ENCODE peak calls at places on chromosomes 12 and 14, in four cellular contexts. Y is A549, B is GM12878, C is HepG2. O is an unnamed sample.

GRCh38 chr14:64503184-64503433 is 529 bp downstream of the ZBTB25 start:
- DNase-seq in B (no peak), C (no peak), Y (no peak), O (no peak)

GRCh38 chr12:131287938-131288797 is 334.5 kb downstream of the ADGRD1 start:
- DNase-seq in Y (no peak), B (no peak), C (no peak), O (no peak)

GRCh38 chr12:50398931-50399330 is 1.8 kb upstream of the LARP4 start:
- DNase-seq in B (no peak), Y (no peak), C (no peak), O (no peak)

GRCh38 chr12:27965966-27966365 is 6.6 kb downstream of the PTHLH start:
- DNase-seq in B (no peak), C (no peak), Y (no peak), O (no peak)

GRCh38 chr12:108620236-108620879 is 13.3 kb downstream of the SELPLG start:
- DNase-seq in Y (no peak), C (peak; percentile 71), B (no peak), O (no peak)

GRCh38 chr12:75315518-75315917 is 14.6 kb downstream of the CAPS2 start:
- DNase-seq in C (no peak), Y (no peak), B (no peak), O (no peak)

GRCh38 chr14:29216774-29217232 is 450.2 kb downstream of the FOXG1 start:
- DNase-seq in Y (no peak), C (no peak), B (no peak), O (no peak)

GRCh38 chr12:97575792-97576191 is 113.2 kb downstream of the RMST start:
- DNase-seq in C (peak; percentile 43), Y (no peak), B (no peak), O (no peak)

GRCh38 chr14:74456684-74457083 is 30.7 kb upstream of the SYNDIG1L start:
- DNase-seq in C (no peak), Y (no peak), B (no peak), O (no peak)

GRCh38 chr12:11071414-11071813 is 9.3 kb upstream of the TAS2R46 start:
- DNase-seq in B (no peak), C (peak; percentile 64), Y (no peak), O (no peak)

GRCh38 chr14:77880056-77880455 is 80.1 kb downstream of the ADCK1 start:
- DNase-seq in Y (no peak), B (no peak), C (no peak), O (no peak)

GRCh38 chr14:77485256-77485655 is 13.4 kb downstream of the ISM2 start:
- DNase-seq in Y (no peak), B (no peak), C (no peak), O (no peak)

GRCh38 chr14:26138764-26139445 is 458.9 kb downstream of the NOVA1 start:
- DNase-seq in C (no peak), Y (no peak), B (no peak), O (no peak)

GRCh38 chr14:36506732-36507614 is 13.1 kb downstream of the NKX2-1 start:
- DNase-seq in C (no peak), B (no peak), Y (no peak), O (no peak)

GRCh38 chr12:91264178-91264577 is 81.6 kb upstream of the DCN start:
- DNase-seq in Y (no peak), B (no peak), C (no peak), O (no peak)

GRCh38 chr12:124898200-124898950 is 16.1 kb downstream of the UBC start:
- DNase-seq in B (no peak), C (peak; percentile 63), Y (peak; percentile 90), O (peak; percentile 50)

GRCh38 chr14:71415404-71415690 is 508.1 kb downstream of the PCNX1 start:
- DNase-seq in Y (no peak), B (no peak), C (no peak), O (no peak)

GRCh38 chr12:25500651-25501050 is 52.4 kb downstream of the LMNTD1 start:
- DNase-seq in C (no peak), Y (no peak), B (no peak), O (no peak)

GRCh38 chr12:7588703-7589329 is 76.9 kb downstream of the APOBEC1 start:
- DNase-seq in C (peak; percentile 69), Y (peak; percentile 56), B (peak; percentile 25), O (peak; percentile 65)

GRCh38 chr14:93989939-93990338 is 7.2 kb upstream of the CCDC197 start:
- DNase-seq in C (peak; percentile 82), B (no peak), Y (no peak), O (no peak)

GRCh38 chr14:58128416-58128815 is 23.6 kb downstream of the ARMH4 start:
- DNase-seq in Y (no peak), B (no peak), C (no peak), O (no peak)

GRCh38 chr12:106291342-106291741 is 11.2 kb upstream of the TCP11L2 start:
- DNase-seq in Y (no peak), B (no peak), C (no peak), O (no peak)

GRCh38 chr12:85441740-85442139 is 161.7 kb downstream of the ALX1 start:
- DNase-seq in Y (peak; percentile 10), C (peak; percentile 9), B (no peak), O (no peak)

GRCh38 chr12:70031046-70031445 is 206.0 kb downstream of the MYRFL start:
- DNase-seq in B (no peak), C (no peak), Y (no peak), O (no peak)

GRCh38 chr12:77685112-77685511 is 145.6 kb upstream of the NAV3 start:
- DNase-seq in B (peak; percentile 7), C (peak; percentile 56), Y (peak; percentile 13), O (no peak)

GRCh38 chr12:2739832-2740641 is 54.7 kb upstream of the FKBP4 start:
- DNase-seq in Y (no peak), B (no peak), C (peak; percentile 32), O (no peak)

GRCh38 chr12:2291182-2291832 is 238.5 kb downstream of the CACNA1C start:
- DNase-seq in B (no peak), C (peak; percentile 33), Y (peak; percentile 80), O (peak; percentile 51)

GRCh38 chr14:54579606-54580005 is 12.7 kb downstream of the SAMD4A start:
- DNase-seq in B (no peak), Y (peak; percentile 7), C (no peak), O (no peak)

GRCh38 chr12:19778111-19778688 is 338.9 kb downstream of the AEBP2 start:
- DNase-seq in Y (no peak), B (no peak), C (no peak), O (no peak)

GRCh38 chr12:19783547-19784444 is 344.5 kb downstream of the AEBP2 start:
- DNase-seq in C (no peak), Y (no peak), B (no peak), O (no peak)

GRCh38 chr12:19780460-19780859 is 341.2 kb downstream of the AEBP2 start:
- DNase-seq in B (no peak), Y (no peak), C (no peak), O (no peak)

GRCh38 chr12:19778822-19779221 is 339.5 kb downstream of the AEBP2 start:
- DNase-seq in C (no peak), B (no peak), Y (no peak), O (no peak)

DNA sequence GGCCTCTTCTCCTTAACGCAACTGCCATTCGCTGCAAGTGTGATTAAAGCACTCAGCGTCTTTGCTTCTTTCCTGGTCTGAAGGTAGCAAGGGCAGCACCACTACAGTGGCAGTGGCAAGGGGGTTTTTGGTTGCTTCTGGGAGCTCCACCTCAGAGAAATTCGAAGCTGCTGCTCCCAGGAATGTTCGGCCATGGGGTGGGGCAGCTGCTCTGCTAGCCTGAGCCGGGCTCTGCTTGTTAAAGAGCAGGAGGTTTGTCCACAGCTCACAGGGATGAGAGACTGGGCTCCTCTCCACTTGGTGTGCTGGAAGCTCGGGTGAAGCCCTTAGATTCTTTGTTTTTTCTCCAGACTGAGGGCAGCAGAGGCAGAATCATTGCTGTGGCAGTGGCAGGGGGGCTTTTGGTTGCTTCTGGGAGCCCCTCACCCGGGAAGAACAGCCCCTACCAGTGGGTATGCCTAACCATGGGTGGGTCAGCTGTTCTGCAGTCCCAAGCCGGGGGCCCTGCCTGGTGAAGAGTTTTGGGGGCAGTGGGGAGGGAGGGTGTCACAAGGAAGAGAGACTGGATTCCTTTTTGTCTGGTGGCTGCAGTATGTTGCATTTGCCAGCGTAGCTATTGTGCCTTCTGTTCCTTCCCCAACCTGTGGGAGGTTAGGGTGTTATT is 340.2 kb downstream of the AEBP2 start:
- DNase-seq in Y (no peak), B (no peak), C (no peak), O (no peak)
- TF ChIP-seq KDM1A in Y (no peak), B (no peak), C (no peak), O (no peak)

GRCh38 chr12:52716061-52716460 is 12.7 kb upstream of the KRT77 start:
- DNase-seq in Y (no peak), C (no peak), B (no peak), O (no peak)

GRCh38 chr12:52722680-52723079 is 19.4 kb upstream of the KRT77 start:
- DNase-seq in B (no peak), Y (no peak), C (no peak), O (no peak)

GRCh38 chr12:52724384-52724783 is 21.1 kb upstream of the KRT77 start:
- DNase-seq in C (no peak), B (no peak), Y (no peak), O (no peak)

GRCh38 chr12:52721838-52722470 is 18.6 kb upstream of the KRT77 start:
- DNase-seq in B (no peak), C (no peak), Y (no peak), O (no peak)

DNA sequence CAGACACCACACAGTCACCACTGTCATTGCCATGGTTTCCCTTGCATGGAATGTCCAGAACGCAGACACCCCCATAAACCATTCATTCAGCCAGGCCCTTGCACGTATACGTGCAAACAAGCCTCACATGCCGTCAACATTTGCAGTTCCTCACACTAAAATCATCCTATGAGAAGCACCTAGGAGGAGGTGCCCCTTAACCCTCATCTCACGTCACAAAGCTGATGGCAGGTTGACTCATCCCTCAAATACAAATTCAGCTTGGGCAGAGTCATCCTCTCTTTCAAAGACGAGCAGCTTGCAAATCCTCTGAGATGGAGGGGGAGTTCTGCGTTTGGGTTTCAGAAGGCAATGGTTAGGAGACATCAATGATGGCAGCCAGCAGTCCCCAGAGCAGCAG is 17.2 kb upstream of the KRT77 start:
- DNase-seq in Y (peak; percentile 30), B (no peak), C (no peak), O (no peak)
- TF ChIP-seq SMC3 in Y (no peak), B (no peak), C (no peak), O (no peak)

GRCh38 chr14:82091097-82091496 is 557.4 kb upstream of the SEL1L start:
- DNase-seq in B (no peak), C (no peak), Y (no peak), O (no peak)

DNA sequence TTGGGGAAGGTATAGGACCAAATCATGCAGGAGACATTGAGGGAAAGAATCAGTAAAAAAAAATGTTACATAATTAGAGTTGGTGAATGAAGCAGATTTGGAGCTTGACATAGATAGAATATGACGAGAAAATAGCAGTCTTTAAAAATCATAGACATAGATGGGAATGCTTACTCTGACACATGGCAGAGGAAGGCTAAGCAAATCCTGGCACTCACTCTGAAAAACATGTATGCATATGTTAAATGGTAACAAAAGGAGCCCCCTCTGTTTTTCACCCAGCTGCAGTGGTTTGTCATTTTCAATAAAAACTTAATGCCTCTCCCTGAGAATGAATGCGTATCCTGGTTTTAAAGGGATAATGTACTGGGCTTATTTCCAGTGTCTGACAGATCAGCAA is 561.2 kb upstream of the SEL1L start:
- DNase-seq in C (no peak), Y (no peak), B (no peak), O (no peak)
- TF ChIP-seq KDM1A in C (no peak), Y (no peak), B (no peak), O (no peak)

DNA sequence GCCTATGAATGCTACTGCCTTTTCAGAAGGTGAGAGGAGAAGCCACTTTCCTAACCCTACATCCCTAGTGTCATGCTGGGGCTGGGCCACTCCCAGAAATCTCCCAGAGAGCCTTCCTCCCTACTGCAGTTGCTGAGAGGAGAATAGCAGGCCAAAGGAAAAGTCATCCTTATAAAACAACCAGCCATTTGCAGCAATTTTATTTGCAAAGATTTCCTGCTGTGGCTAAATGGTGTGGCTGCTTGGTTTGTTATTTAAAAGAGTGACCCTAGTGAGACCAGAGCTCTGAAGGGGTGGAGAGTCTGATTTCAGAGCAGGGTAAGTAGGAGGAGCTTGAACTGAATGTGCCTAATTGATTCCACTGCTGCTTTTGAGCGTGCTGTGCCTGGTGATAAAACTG is 232.0 kb downstream of the GRIN2B start:
- DNase-seq in Y (no peak), C (no peak), B (no peak), O (no peak)
- TF ChIP-seq SMC3 in Y (no peak), C (no peak), B (no peak), O (no peak)

O was measured in K562.